ENCODE peak calls at places on chromosomes 11 and 22, in nine cellular contexts. F is non-pigmented ciliary epithelial cell; T is left cardiac atrium; I is naive thymus-derived CD8-positive, alpha-beta T cell; H is activated CD4-positive, alpha-beta T cell treated with anti-CD3 and anti-CD28 coated beads for 24 hours; B is ACHN; G is activated CD8-positive, alpha-beta T cell treated with anti-CD3 and anti-CD28 coated beads, Interleukin-2, amount 10 ng/mL, durations not matched to agents 7 days and 5 days; K is AG08396; P is HuH-7.5. W is an unnamed sample.

GRCh38 chr22:43272869-43273318 is 70.3 kb downstream of the SCUBE1 start:
- DNase-seq in F (no peak), T (no peak), I (no peak), H (no peak), B (no peak), G (no peak), K (peak), P (no peak), W (no peak)

GRCh38 chr11:125179346-125179745 is 14.8 kb downstream of the PKNOX2 start:
- DNase-seq in F (no peak), T (no peak), I (no peak), H (no peak), B (no peak), G (no peak), K (no peak), P (no peak), W (no peak)

GRCh38 chr22:36765943-36766450 is 9.9 kb downstream of the IFT27 start:
- DNase-seq in F (no peak), T (no peak), I (no peak), H (no peak), B (no peak), G (no peak), K (no peak), P (no peak), W (no peak)

GRCh38 chr11:43573233-43573632 is 107.3 kb upstream of the HSD17B12 start:
- DNase-seq in F (no peak), T (no peak), I (no peak), H (no peak), B (peak), G (peak), K (peak), P (no peak), W (no peak)

GRCh38 chr11:5250777-5251176 is 1.1 kb upstream of the HBG1 start:
- DNase-seq in F (no peak), T (no peak), I (no peak), H (no peak), B (no peak), G (no peak), K (no peak), P (no peak), W (no peak)

GRCh38 chr11:9972917-9973504 is 309.1 kb downstream of the SWAP70 start:
- DNase-seq in F (no peak), T (no peak), I (no peak), H (peak), B (peak), G (peak), K (peak), P (peak), W (peak)

GRCh38 chr11:32438883-32439487 is 3.6 kb upstream of the WT1 start:
- DNase-seq in F (no peak), T (no peak), I (no peak), H (no peak), B (no peak), G (no peak), K (no peak), P (no peak), W (no peak)

GRCh38 chr11:128061321-128061871 is 526.0 kb downstream of the ETS1 start:
- DNase-seq in F (no peak), T (no peak), I (no peak), H (no peak), B (no peak), G (no peak), K (no peak), P (no peak), W (peak)

GRCh38 chr11:12930850-12931249 is 78.3 kb upstream of the RASSF10 start:
- DNase-seq in F (no peak), T (no peak), I (no peak), H (no peak), B (no peak), G (no peak), K (no peak), P (no peak), W (no peak)

GRCh38 chr22:45262931-45263789 is 21.6 kb upstream of the UPK3A start:
- DNase-seq in F (no peak), T (no peak), I (no peak), H (no peak), B (no peak), G (no peak), K (no peak), P (no peak), W (no peak)

GRCh38 chr11:69674267-69674885 is 777 bp downstream of the LTO1 start:
- DNase-seq in F (peak), T (peak), I (no peak), H (no peak), B (peak), G (peak), K (peak), P (peak), W (peak)

GRCh38 chr11:78041843-78042455 is 18.9 kb upstream of the KCTD14 start:
- DNase-seq in F (no peak), T (no peak), I (no peak), H (no peak), B (no peak), G (no peak), K (no peak), P (no peak), W (no peak)

GRCh38 chr11:120372296-120372695 is 36.1 kb downstream of the ARHGEF12 start:
- DNase-seq in F (no peak), T (no peak), I (no peak), H (no peak), B (no peak), G (no peak), K (no peak), P (peak), W (no peak)

GRCh38 chr11:12126352-12127019 is 16.1 kb downstream of the MICAL2 start:
- DNase-seq in F (no peak), T (no peak), I (no peak), H (no peak), B (peak), G (no peak), K (peak), P (no peak), W (no peak)

GRCh38 chr11:80595011-80595410 is 1154.2 kb upstream of the TENM4 start:
- DNase-seq in F (peak), T (no peak), I (no peak), H (no peak), B (peak), G (no peak), K (no peak), P (no peak), W (no peak)

GRCh38 chr22:47694536-47694935 is 932.1 kb downstream of the TBC1D22A start:
- DNase-seq in F (no peak), T (no peak), I (no peak), H (no peak), B (no peak), G (no peak), K (no peak), P (no peak), W (no peak)

GRCh38 chr11:199004-199581 is 6.2 kb downstream of the SCGB1C1 start:
- DNase-seq in F (no peak), T (peak), I (no peak), H (no peak), B (no peak), G (peak), K (no peak), P (no peak), W (no peak)

GRCh38 chr11:10308208-10308954 is 3.5 kb downstream of the ADM start:
- DNase-seq in F (no peak), T (no peak), I (no peak), H (no peak), B (no peak), G (no peak), K (no peak), P (no peak), W (no peak)

GRCh38 chr11:103602846-103603245 is 433.6 kb upstream of the DDI1 start:
- DNase-seq in F (no peak), T (no peak), I (no peak), H (no peak), B (no peak), G (no peak), K (no peak), P (no peak), W (no peak)

GRCh38 chr22:42473484-42474193 is 41.4 kb upstream of the NFAM1 start:
- DNase-seq in F (peak), T (no peak), I (no peak), H (peak), B (peak), G (peak), K (peak), P (no peak), W (peak)

W was measured in HTR-8/SVneo.